ENCODE peak calls at places on chromosomes 6 and 20, in six cellular contexts. One of them, this sample, is unnamed.

GRCh38 chr6:12751694-12752304 is 35.2 kb downstream of the PHACTR1 start:
- DNase-seq in brain microvascular endothelial cell: peak
- DNase-seq in esophagus squamous epithelium: no peak
- DNase-seq in suprapubic skin: no peak
- DNase-seq in uterus: no peak
- DNase-seq in adrenal gland: peak
- DNase-seq in this sample: peak

GRCh38 chr6:109021870-109022269 is 72.8 kb downstream of the SESN1 start:
- DNase-seq in suprapubic skin: no peak
- DNase-seq in adrenal gland: no peak
- DNase-seq in brain microvascular endothelial cell: no peak
- DNase-seq in uterus: no peak
- DNase-seq in esophagus squamous epithelium: no peak
- DNase-seq in this sample: no peak

GRCh38 chr6:9401936-9402335 is 966.6 kb upstream of the SLC35B3 start:
- DNase-seq in esophagus squamous epithelium: no peak
- DNase-seq in brain microvascular endothelial cell: no peak
- DNase-seq in uterus: no peak
- DNase-seq in adrenal gland: no peak
- DNase-seq in suprapubic skin: no peak
- DNase-seq in this sample: no peak

GRCh38 chr6:106910999-106911949 is 63.3 kb downstream of the CD24 start:
- DNase-seq in esophagus squamous epithelium: no peak
- DNase-seq in uterus: no peak
- DNase-seq in adrenal gland: no peak
- DNase-seq in brain microvascular endothelial cell: no peak
- DNase-seq in suprapubic skin: no peak
- DNase-seq in this sample: no peak

GRCh38 chr6:107786709-107787588 is 37.2 kb downstream of the SCML4 start:
- DNase-seq in adrenal gland: no peak
- DNase-seq in suprapubic skin: no peak
- DNase-seq in esophagus squamous epithelium: no peak
- DNase-seq in uterus: no peak
- DNase-seq in brain microvascular endothelial cell: no peak
- DNase-seq in this sample: no peak

GRCh38 chr6:124823240-124824105 is 138.8 kb upstream of the RNF217 start:
- DNase-seq in uterus: no peak
- DNase-seq in brain microvascular endothelial cell: no peak
- DNase-seq in suprapubic skin: no peak
- DNase-seq in esophagus squamous epithelium: no peak
- DNase-seq in adrenal gland: no peak
- DNase-seq in this sample: no peak

GRCh38 chr6:116217069-116217468 is 36.8 kb downstream of the TSPYL4 start:
- DNase-seq in uterus: no peak
- DNase-seq in esophagus squamous epithelium: no peak
- DNase-seq in brain microvascular endothelial cell: no peak
- DNase-seq in adrenal gland: no peak
- DNase-seq in suprapubic skin: no peak
- DNase-seq in this sample: peak

GRCh38 chr6:27809939-27810767 is 102.0 kb downstream of the OR2B2 start:
- DNase-seq in esophagus squamous epithelium: no peak
- DNase-seq in brain microvascular endothelial cell: peak
- DNase-seq in suprapubic skin: peak
- DNase-seq in adrenal gland: peak
- DNase-seq in uterus: peak
- DNase-seq in this sample: peak

GRCh38 chr20:43750774-43751166 is 24.0 kb upstream of the GTSF1L start:
- DNase-seq in esophagus squamous epithelium: no peak
- DNase-seq in adrenal gland: no peak
- DNase-seq in suprapubic skin: no peak
- DNase-seq in brain microvascular endothelial cell: no peak
- DNase-seq in uterus: no peak
- DNase-seq in this sample: no peak
- H3K27ac ChIP-seq in esophagus squamous epithelium: peak
- H3K27ac ChIP-seq in adrenal gland: no peak
- H3K27ac ChIP-seq in suprapubic skin: no peak
- H3K27ac ChIP-seq in brain microvascular endothelial cell: peak
- H3K27ac ChIP-seq in uterus: no peak
- H3K27ac ChIP-seq in this sample: no peak

GRCh38 chr20:4998160-4998651 is 3.1 kb downstream of the SLC23A2 start:
- DNase-seq in uterus: no peak
- DNase-seq in esophagus squamous epithelium: no peak
- DNase-seq in suprapubic skin: no peak
- DNase-seq in adrenal gland: no peak
- DNase-seq in brain microvascular endothelial cell: no peak
- DNase-seq in this sample: no peak
- TF ChIP-seq CTCF in uterus: no peak
- TF ChIP-seq CTCF in esophagus squamous epithelium: no peak
- TF ChIP-seq CTCF in suprapubic skin: no peak
- TF ChIP-seq CTCF in adrenal gland: peak
- TF ChIP-seq CTCF in brain microvascular endothelial cell: peak
- TF ChIP-seq CTCF in this sample: no peak

DNA sequence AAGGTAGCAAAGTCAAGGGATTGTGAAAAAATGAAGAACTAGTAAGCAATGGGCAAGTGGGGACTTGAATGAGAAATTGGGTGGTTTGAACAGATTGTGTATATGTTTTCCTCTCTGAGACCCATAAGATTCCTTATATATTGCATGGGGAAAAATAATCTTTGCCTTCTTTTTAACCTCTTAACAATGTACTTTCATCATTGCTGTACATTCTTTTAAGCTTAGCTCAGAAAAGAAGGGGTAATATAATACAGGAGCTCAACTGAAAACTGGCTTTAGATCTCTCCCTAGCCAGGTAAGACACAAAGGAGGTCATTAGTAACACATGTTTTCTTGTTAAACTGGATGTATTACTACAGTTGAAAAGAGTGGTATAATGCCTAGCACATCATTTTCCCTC is 287.2 kb downstream of the RNF144B start:
- DNase-seq in adrenal gland: no peak
- DNase-seq in esophagus squamous epithelium: no peak
- DNase-seq in brain microvascular endothelial cell: no peak
- DNase-seq in suprapubic skin: no peak
- DNase-seq in uterus: no peak
- DNase-seq in this sample: no peak
- H3K27ac ChIP-seq in adrenal gland: no peak
- H3K27ac ChIP-seq in esophagus squamous epithelium: no peak
- H3K27ac ChIP-seq in brain microvascular endothelial cell: no peak
- H3K27ac ChIP-seq in suprapubic skin: no peak
- H3K27ac ChIP-seq in uterus: no peak
- H3K27ac ChIP-seq in this sample: no peak

GRCh38 chr20:62212309-62212708 is 7.8 kb downstream of the HRH3 start:
- DNase-seq in suprapubic skin: no peak
- DNase-seq in adrenal gland: no peak
- DNase-seq in brain microvascular endothelial cell: no peak
- DNase-seq in uterus: no peak
- DNase-seq in esophagus squamous epithelium: no peak
- DNase-seq in this sample: no peak
- TF ChIP-seq CTCF in suprapubic skin: no peak
- TF ChIP-seq CTCF in adrenal gland: no peak
- TF ChIP-seq CTCF in brain microvascular endothelial cell: no peak
- TF ChIP-seq CTCF in uterus: no peak
- TF ChIP-seq CTCF in esophagus squamous epithelium: no peak
- TF ChIP-seq CTCF in this sample: no peak

DNA sequence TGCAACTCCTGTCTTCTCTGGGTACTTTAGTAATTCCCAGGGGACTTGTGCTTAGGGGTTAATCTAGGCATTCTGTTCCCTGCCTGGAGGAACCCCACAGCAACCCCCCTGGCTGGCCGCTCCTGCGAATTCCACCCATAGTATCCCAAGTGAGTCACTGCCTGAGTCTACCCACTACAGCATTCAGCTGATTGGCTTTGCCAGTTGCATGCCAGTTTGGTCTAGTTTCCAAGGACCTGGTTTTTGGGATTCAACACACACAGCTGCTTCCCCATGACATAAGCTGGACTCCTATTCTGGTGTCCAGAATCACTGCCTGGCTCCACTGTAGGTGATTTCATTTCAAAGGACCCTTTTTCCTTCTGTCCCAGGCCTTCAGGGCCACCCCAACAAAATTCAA is 40.3 kb downstream of the PLCG1 start:
- DNase-seq in adrenal gland: peak
- DNase-seq in suprapubic skin: no peak
- DNase-seq in esophagus squamous epithelium: no peak
- DNase-seq in uterus: peak
- DNase-seq in brain microvascular endothelial cell: peak
- DNase-seq in this sample: peak
- H3K27ac ChIP-seq in adrenal gland: no peak
- H3K27ac ChIP-seq in suprapubic skin: peak
- H3K27ac ChIP-seq in esophagus squamous epithelium: peak
- H3K27ac ChIP-seq in uterus: peak
- H3K27ac ChIP-seq in brain microvascular endothelial cell: peak
- H3K27ac ChIP-seq in this sample: peak

DNA sequence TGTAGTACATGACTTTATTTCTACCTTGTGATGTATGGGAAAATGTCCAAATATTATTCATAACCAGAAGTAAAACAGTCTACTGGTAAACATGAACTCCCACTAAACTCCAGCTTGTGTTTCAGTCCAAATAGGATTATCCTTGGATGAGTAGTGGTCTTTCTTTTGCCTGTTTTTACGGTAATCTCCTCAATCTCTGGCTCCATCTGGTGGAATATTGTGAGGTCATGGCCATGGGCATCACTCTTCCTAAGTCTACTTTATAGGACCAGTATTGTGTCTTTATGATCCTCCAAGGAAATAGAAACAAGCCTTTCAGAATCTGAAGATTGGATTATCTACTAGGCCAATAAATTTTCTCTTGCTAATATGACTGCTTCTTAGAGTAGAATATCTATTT is 505.0 kb downstream of the BMP2 start:
- DNase-seq in suprapubic skin: no peak
- DNase-seq in uterus: no peak
- DNase-seq in esophagus squamous epithelium: no peak
- DNase-seq in brain microvascular endothelial cell: no peak
- DNase-seq in adrenal gland: no peak
- DNase-seq in this sample: no peak
- TF ChIP-seq CTCF in suprapubic skin: no peak
- TF ChIP-seq CTCF in uterus: no peak
- TF ChIP-seq CTCF in esophagus squamous epithelium: no peak
- TF ChIP-seq CTCF in brain microvascular endothelial cell: peak
- TF ChIP-seq CTCF in adrenal gland: no peak
- TF ChIP-seq CTCF in this sample: peak